ENCODE peak calls at places on chromosome 1, in seven cellular contexts. N is neuronal stem cell, R is IMR-90, Z is mesendoderm, Q is H9, B is H1, A is trophoblast cell. W is an unnamed sample.

GRCh38 chr1:21904725-21905520 is 32.2 kb downstream of the HSPG2 start:
- DNase-seq in Z (no peak), B (no peak), R (peak; percentile 90), A (peak; percentile 86), Q (no peak), N (no peak), W (peak; percentile 88)

GRCh38 chr1:51578383-51579109 is 38.3 kb upstream of the OSBPL9 start:
- DNase-seq in Q (no peak), N (no peak), B (no peak), R (no peak), A (no peak), Z (no peak), W (no peak)

GRCh38 chr1:116769561-116769977 is 15.3 kb downstream of the CD2 start:
- DNase-seq in N (no peak), A (no peak), R (no peak), Z (no peak), B (no peak), Q (no peak), W (peak; percentile 17)

GRCh38 chr1:170700842-170701305 is 36.9 kb downstream of the PRRX1 start:
- DNase-seq in Q (no peak), Z (no peak), N (no peak), B (no peak), R (peak; percentile 61), A (no peak), W (peak; percentile 64)

GRCh38 chr1:173202430-173203145 is 4.5 kb downstream of the TNFSF4 start:
- DNase-seq in R (peak; percentile 95), B (no peak), Z (peak; percentile 60), N (peak; percentile 23), A (peak; percentile 73), Q (peak; percentile 34), W (peak; percentile 83)

GRCh38 chr1:95259245-95259644 is 25.2 kb downstream of the RWDD3 start:
- DNase-seq in B (no peak), N (no peak), R (no peak), Z (no peak), A (no peak), Q (no peak), W (no peak)

GRCh38 chr1:94105501-94105952 is 15.4 kb downstream of the ABCA4 start:
- DNase-seq in Z (no peak), B (no peak), R (no peak), Q (no peak), A (peak; percentile 80), N (no peak), W (no peak)

GRCh38 chr1:204826970-204827369 is 43.7 kb upstream of the NFASC start:
- DNase-seq in N (no peak), Q (peak; percentile 87), A (peak; percentile 39), R (no peak), B (peak; percentile 57), Z (peak; percentile 90), W (no peak)

GRCh38 chr1:40385437-40386310 is 12.1 kb downstream of the SMAP2 start:
- DNase-seq in R (no peak), B (no peak), A (peak; percentile 36), Z (no peak), N (no peak), Q (no peak), W (peak; percentile 78)

GRCh38 chr1:219567341-219567947 is 45.5 kb downstream of the ZC3H11B start:
- DNase-seq in A (peak; percentile 55), Q (no peak), B (no peak), N (no peak), Z (peak; percentile 47), R (peak; percentile 71), W (peak; percentile 61)

GRCh38 chr1:199747984-199748383 is 279.5 kb upstream of the NR5A2 start:
- DNase-seq in R (no peak), B (peak; percentile 51), A (no peak), Q (peak; percentile 72), N (peak; percentile 11), Z (peak; percentile 52), W (no peak)

GRCh38 chr1:165874643-165875042 is 47.2 kb downstream of the UCK2 start:
- DNase-seq in Z (no peak), Q (no peak), B (no peak), R (no peak), N (no peak), A (no peak), W (no peak)

GRCh38 chr1:21220815-21221214 is 44.1 kb upstream of the EIF4G3 start:
- DNase-seq in N (no peak), Q (no peak), B (no peak), R (peak; percentile 30), Z (no peak), A (no peak), W (no peak)

GRCh38 chr1:71881611-71882010 is 400.7 kb downstream of the NEGR1 start:
- DNase-seq in Z (no peak), Q (no peak), B (no peak), N (no peak), R (peak; percentile 44), A (no peak), W (no peak)

GRCh38 chr1:220813013-220813412 is 26.3 kb downstream of the MTARC1 start:
- DNase-seq in R (no peak), A (no peak), Q (peak; percentile 69), B (no peak), N (no peak), Z (peak; percentile 57), W (peak; percentile 69)

GRCh38 chr1:221768444-221769066 is 26.7 kb upstream of the DUSP10 start:
- DNase-seq in N (no peak), B (no peak), Q (no peak), R (no peak), Z (no peak), A (peak; percentile 40), W (no peak)

GRCh38 chr1:37752583-37753471 is 12.1 kb downstream of the EPHA10 start:
- DNase-seq in Q (peak; percentile 56), R (no peak), A (peak; percentile 35), Z (peak; percentile 36), B (no peak), N (no peak), W (peak; percentile 8)

GRCh38 chr1:171418546-171418945 is 66.8 kb upstream of the PRRC2C start:
- DNase-seq in R (no peak), N (no peak), A (peak; percentile 70), Z (no peak), Q (no peak), B (no peak), W (no peak)

GRCh38 chr1:26081267-26082019 is 14.0 kb upstream of the TRIM63 start:
- DNase-seq in Q (no peak), N (no peak), A (no peak), B (no peak), Z (no peak), R (no peak), W (no peak)

GRCh38 chr1:34885405-34886247 is 26.1 kb upstream of the SMIM12 start:
- DNase-seq in R (no peak), Z (peak; percentile 65), N (peak; percentile 43), B (peak; percentile 25), Q (peak; percentile 88), A (peak; percentile 4), W (peak; percentile 31)

GRCh38 chr1:52141513-52142219 is at the start of gene ZFYVE9:
- DNase-seq in Q (peak; percentile 77), A (peak; percentile 90), N (peak; percentile 85), Z (peak; percentile 86), R (peak; percentile 76), B (peak; percentile 46), W (peak; percentile 78)

GRCh38 chr1:217924924-217925323 is 293.8 kb downstream of the SPATA17 start:
- DNase-seq in B (no peak), Q (peak; percentile 47), A (no peak), N (no peak), R (no peak), Z (no peak), W (no peak)

GRCh38 chr1:85214654-85215053 is 13.8 kb upstream of the SYDE2 start:
- DNase-seq in R (no peak), Q (no peak), N (no peak), A (no peak), Z (no peak), B (no peak), W (no peak)
- H3K79me1 ChIP-seq in R (no peaks in the 10 kb centered on the region), Q (no peaks in the 10 kb centered on the region), N (no peaks in the 10 kb centered on the region), A (no peaks in the 10 kb centered on the region), Z (no peaks in the 10 kb centered on the region), B (no peaks in the 10 kb centered on the region), W (no peaks in the 10 kb centered on the region)

DNA sequence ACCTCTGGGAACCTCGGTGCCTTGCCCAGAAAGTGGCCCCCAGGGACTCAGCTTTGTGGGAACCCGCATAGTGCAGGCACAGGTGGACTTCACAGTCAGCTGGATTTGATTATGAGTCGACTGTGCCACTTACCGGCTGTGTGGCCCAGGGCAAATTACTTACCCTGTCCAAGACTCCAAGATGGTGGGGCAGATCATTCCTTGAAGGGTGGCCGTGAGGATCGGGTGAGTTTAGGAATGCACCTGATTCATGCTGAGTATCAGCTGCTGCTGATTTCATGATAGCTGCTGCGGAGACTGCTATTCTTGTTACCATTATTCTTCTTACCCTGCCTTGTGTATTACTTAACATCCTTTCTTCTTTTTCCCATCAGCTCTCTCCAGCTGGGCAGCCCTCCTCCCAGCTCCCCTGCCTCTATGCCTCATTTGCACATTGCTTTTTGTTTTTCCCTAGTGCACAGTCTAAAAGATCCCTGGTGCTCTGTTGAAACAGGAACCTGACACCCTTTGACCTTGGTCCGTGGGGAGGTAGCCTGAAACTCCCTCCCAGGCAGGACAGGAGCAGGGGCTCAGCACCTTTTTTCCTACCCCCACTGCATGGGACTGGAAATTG is 40.5 kb upstream of the FHAD1 start:
- DNase-seq in Q (no peak), B (no peak), N (no peak), Z (no peak), A (peak; percentile 94), R (peak; percentile 58), W (no peak)
- H3K79me1 ChIP-seq in Q (no peaks in the 10 kb centered on the region), B (no peaks in the 10 kb centered on the region), N (no peaks in the 10 kb centered on the region), Z (no peaks in the 10 kb centered on the region), A (no peaks in the 10 kb centered on the region), R (peaks cover 68% of the 10 kb centered on the region), W (peaks cover 37% of the 10 kb centered on the region)

GRCh38 chr1:46457178-46457577 is 32.5 kb upstream of the DMBX1 start:
- DNase-seq in B (no peak), R (no peak), Q (no peak), N (no peak), A (no peak), Z (no peak), W (no peak)

GRCh38 chr1:46461017-46461808 is 28.4 kb upstream of the DMBX1 start:
- DNase-seq in Z (no peak), R (no peak), B (no peak), Q (no peak), N (no peak), A (no peak), W (no peak)

GRCh38 chr1:46458190-46458589 is 31.4 kb upstream of the DMBX1 start:
- DNase-seq in Z (no peak), B (no peak), N (no peak), R (no peak), Q (no peak), A (no peak), W (no peak)

GRCh38 chr1:46458846-46459245 is 30.8 kb upstream of the DMBX1 start:
- DNase-seq in Z (no peak), B (no peak), Q (no peak), N (no peak), A (no peak), R (no peak), W (no peak)

GRCh38 chr1:46459315-46459714 is 30.3 kb upstream of the DMBX1 start:
- DNase-seq in Q (no peak), Z (no peak), B (no peak), N (no peak), R (no peak), A (no peak), W (no peak)
- H3K79me1 ChIP-seq in Q (no peaks in the 10 kb centered on the region), Z (no peaks in the 10 kb centered on the region), B (no peaks in the 10 kb centered on the region), N (no peaks in the 10 kb centered on the region), R (no peaks in the 10 kb centered on the region), A (no peaks in the 10 kb centered on the region), W (no peaks in the 10 kb centered on the region)

GRCh38 chr1:16128338-16128741 is 27.5 kb downstream of the EPHA2 start:
- DNase-seq in A (no peak), B (no peak), Z (no peak), R (no peak), N (no peak), Q (no peak), W (no peak)
- H3K79me1 ChIP-seq in A (no peaks in the 10 kb centered on the region), B (no peaks in the 10 kb centered on the region), Z (peaks cover 25% of the 10 kb centered on the region), R (peaks cover 76% of the 10 kb centered on the region), N (peaks cover 8% of the 10 kb centered on the region), Q (no peaks in the 10 kb centered on the region), W (peaks cover 13% of the 10 kb centered on the region)

W was measured in mesenchymal stem cell.